ENCODE peak calls at places on chromosomes 4 and X, in four cellular contexts. U is fibroblast of lung, D is bronchial epithelial cell, S is ovary. Z is an unnamed sample.
A peak's percentile ranks its signal among the peaks of the same experiment; 100 is the strongest.

GRCh38 chrX:78619829-78620228 is 39.3 kb downstream of the RTL3 start:
- DNase-seq in S (no peak), U (peak; percentile 29), D (peak; percentile 0), Z (no peak)

GRCh38 chr4:20193522-20193902 is 58.2 kb upstream of the SLIT2 start:
- DNase-seq in S (no peak), U (peak; percentile 33), D (no peak), Z (no peak)

GRCh38 chr4:71270901-71271300 is 67.9 kb upstream of the SLC4A4 start:
- DNase-seq in D (peak; percentile 37), U (peak; percentile 62), S (no peak), Z (no peak)

GRCh38 chrX:147494365-147494764 is 417.4 kb upstream of the FMR1 start:
- DNase-seq in U (no peak), D (no peak), S (no peak), Z (no peak)

GRCh38 chrX:70013483-70014222 is 36.1 kb downstream of the AWAT2 start:
- DNase-seq in S (no peak), D (no peak), U (peak; percentile 41), Z (no peak)

GRCh38 chr4:62640296-62640695 is 1440.2 kb downstream of the ADGRL3 start:
- DNase-seq in D (no peak), U (no peak), S (no peak), Z (no peak)

GRCh38 chr4:110033994-110034393 is 121.3 kb downstream of the EGF start:
- DNase-seq in S (no peak), U (no peak), D (no peak), Z (no peak)

GRCh38 chr4:98055800-98056501 is 87.3 kb downstream of the STPG2 start:
- DNase-seq in D (peak; percentile 6), S (no peak), U (no peak), Z (no peak)

GRCh38 chr4:147054241-147054902 is 108.7 kb upstream of the TTC29 start:
- DNase-seq in S (no peak), D (no peak), U (peak; percentile 23), Z (no peak)

GRCh38 chr4:148355442-148356123 is 86.6 kb downstream of the NR3C2 start:
- DNase-seq in S (no peak), U (no peak), D (no peak), Z (no peak)

GRCh38 chrX:130836447-130836846 is 66.6 kb downstream of the ENOX2 start:
- DNase-seq in S (no peak), U (no peak), D (peak; percentile 11), Z (no peak)

GRCh38 chr4:149522031-149522430 is 293.6 kb downstream of the IQCM start:
- DNase-seq in S (no peak), D (no peak), U (peak; percentile 28), Z (no peak)

GRCh38 chrX:12567857-12568256 is 223.4 kb upstream of the PRPS2 start:
- DNase-seq in D (peak; percentile 28), S (no peak), U (peak; percentile 18), Z (no peak)

GRCh38 chr4:151887151-151887815 is 126.5 kb upstream of the GATB start:
- DNase-seq in S (no peak), D (peak; percentile 25), U (peak; percentile 16), Z (no peak)

GRCh38 chrX:13201605-13202219 is 118.1 kb downstream of the ATXN3L start:
- DNase-seq in U (no peak), D (no peak), S (no peak), Z (no peak)

GRCh38 chrX:49177338-49177833 is 5.7 kb downstream of the PLP2 start:
- DNase-seq in S (no peak), D (peak; percentile 52), U (no peak), Z (no peak)

GRCh38 chrX:17397074-17397473 is 22.1 kb downstream of the NHS start:
- DNase-seq in S (no peak), D (peak; percentile 61), U (peak; percentile 26), Z (no peak)

GRCh38 chr4:3375688-3376087 is 66.1 kb upstream of the HGFAC start:
- DNase-seq in U (peak; percentile 58), S (no peak), D (peak; percentile 75), Z (no peak)

GRCh38 chr4:40507977-40508376 is 121.7 kb downstream of the RBM47 start:
- DNase-seq in U (peak; percentile 13), S (no peak), D (no peak), Z (no peak)

GRCh38 chrX:31166416-31166815 is 94.6 kb upstream of the FTHL17 start:
- DNase-seq in D (no peak), U (no peak), S (no peak), Z (no peak)

GRCh38 chr4:135267148-135267878 is 1065.7 kb upstream of the PABPC4L start:
- DNase-seq in U (no peak), S (no peak), D (no peak), Z (no peak)

GRCh38 chrX:130637591-130637990 is 235.8 kb downstream of the RBMX2 start:
- DNase-seq in S (no peak), U (peak; percentile 31), D (peak; percentile 1), Z (no peak)

GRCh38 chr4:142660728-142661127 is 185.4 kb downstream of the INPP4B start:
- DNase-seq in U (no peak), D (no peak), S (no peak), Z (no peak)

GRCh38 chr4:151781026-151781425 is 20.2 kb upstream of the GATB start:
- DNase-seq in U (no peak), D (no peak), S (no peak), Z (no peak)

GRCh38 chr4:13704020-13704419 is 76.5 kb upstream of the BOD1L1 start:
- DNase-seq in D (no peak), U (no peak), S (no peak), Z (no peak)